ENCODE peak calls at places on chromosomes 16 and 17, in five cellular contexts. One of them, this sample, is unnamed.
A peak's percentile ranks its signal among the peaks of the same experiment; 100 is the strongest.

GRCh38 chr16:57343131-57343731 is 15.4 kb upstream of the CCL22 start:
- DNase-seq in left ventricle myocardium inferior: no peak
- DNase-seq in uterus: no peak
- DNase-seq in mesendoderm: no peak
- DNase-seq in adipocyte: no peak
- DNase-seq in this sample: no peak

GRCh38 chr16:77807-78443 is at the start of gene MPG:
- DNase-seq in uterus: peak; percentile 92
- DNase-seq in mesendoderm: peak; percentile 76
- DNase-seq in left ventricle myocardium inferior: peak; percentile 91
- DNase-seq in adipocyte: peak; percentile 87
- DNase-seq in this sample: peak; percentile 75

GRCh38 chr17:6768447-6768846 is 7.6 kb upstream of the FBXO39 start:
- DNase-seq in adipocyte: no peak
- DNase-seq in left ventricle myocardium inferior: no peak
- DNase-seq in uterus: no peak
- DNase-seq in mesendoderm: no peak
- DNase-seq in this sample: no peak

GRCh38 chr17:64492481-64493109 is 4.3 kb downstream of the POLG2 start:
- DNase-seq in uterus: no peak
- DNase-seq in left ventricle myocardium inferior: no peak
- DNase-seq in adipocyte: peak; percentile 53
- DNase-seq in mesendoderm: no peak
- DNase-seq in this sample: peak; percentile 42

GRCh38 chr16:57147381-57148191 is 38.3 kb downstream of the PSME3IP1 start:
- DNase-seq in uterus: no peak
- DNase-seq in left ventricle myocardium inferior: no peak
- DNase-seq in adipocyte: no peak
- DNase-seq in mesendoderm: no peak
- DNase-seq in this sample: no peak

GRCh38 chr17:44350733-44351226 is 5.7 kb downstream of the GRN start:
- DNase-seq in adipocyte: peak; percentile 73
- DNase-seq in mesendoderm: peak; percentile 71
- DNase-seq in left ventricle myocardium inferior: peak; percentile 69
- DNase-seq in uterus: peak; percentile 47
- DNase-seq in this sample: peak; percentile 57

GRCh38 chr17:78925662-78926555 is 722 bp upstream of the TIMP2 start:
- DNase-seq in mesendoderm: peak; percentile 24
- DNase-seq in left ventricle myocardium inferior: peak; percentile 84
- DNase-seq in uterus: peak; percentile 87
- DNase-seq in adipocyte: peak; percentile 72
- DNase-seq in this sample: no peak

GRCh38 chr16:88956546-88957455 is 20.2 kb downstream of the CBFA2T3 start:
- DNase-seq in mesendoderm: no peak
- DNase-seq in uterus: no peak
- DNase-seq in adipocyte: no peak
- DNase-seq in left ventricle myocardium inferior: no peak
- DNase-seq in this sample: no peak

GRCh38 chr16:85041184-85041928 is 13.8 kb downstream of the KIAA0513 start:
- DNase-seq in mesendoderm: no peak
- DNase-seq in adipocyte: no peak
- DNase-seq in left ventricle myocardium inferior: no peak
- DNase-seq in uterus: no peak
- DNase-seq in this sample: no peak

GRCh38 chr17:36600477-36600876 is 906 bp upstream of the MRM1 start:
- DNase-seq in uterus: peak; percentile 8
- DNase-seq in adipocyte: no peak
- DNase-seq in left ventricle myocardium inferior: no peak
- DNase-seq in mesendoderm: no peak
- DNase-seq in this sample: no peak

GRCh38 chr16:87560428-87561199 is 41.7 kb upstream of the JPH3 start:
- DNase-seq in mesendoderm: peak; percentile 83
- DNase-seq in adipocyte: no peak
- DNase-seq in uterus: no peak
- DNase-seq in left ventricle myocardium inferior: peak; percentile 45
- DNase-seq in this sample: peak; percentile 79

GRCh38 chr17:40793800-40794199 is 6.0 kb downstream of the KRT28 start:
- DNase-seq in mesendoderm: no peak
- DNase-seq in uterus: no peak
- DNase-seq in left ventricle myocardium inferior: no peak
- DNase-seq in adipocyte: no peak
- DNase-seq in this sample: peak; percentile 2

GRCh38 chr17:68732301-68732749 is 131.2 kb upstream of the FAM20A start:
- DNase-seq in left ventricle myocardium inferior: no peak
- DNase-seq in mesendoderm: peak; percentile 98
- DNase-seq in uterus: no peak
- DNase-seq in adipocyte: no peak
- DNase-seq in this sample: peak; percentile 2

GRCh38 chr16:56933266-56933619 is 1.3 kb downstream of the HERPUD1 start:
- DNase-seq in uterus: no peak
- DNase-seq in left ventricle myocardium inferior: no peak
- DNase-seq in mesendoderm: no peak
- DNase-seq in adipocyte: peak; percentile 57
- DNase-seq in this sample: no peak

GRCh38 chr17:14903810-14904209 is 361.3 kb downstream of the PMP22 start:
- DNase-seq in uterus: no peak
- DNase-seq in adipocyte: peak; percentile 22
- DNase-seq in left ventricle myocardium inferior: no peak
- DNase-seq in mesendoderm: no peak
- DNase-seq in this sample: no peak

GRCh38 chr17:11899494-11899893 is 97.8 kb downstream of the ZNF18 start:
- DNase-seq in adipocyte: no peak
- DNase-seq in mesendoderm: peak; percentile 73
- DNase-seq in uterus: peak; percentile 15
- DNase-seq in left ventricle myocardium inferior: no peak
- DNase-seq in this sample: no peak

GRCh38 chr17:49687878-49688491 is 10.1 kb upstream of the SPOP start:
- DNase-seq in uterus: no peak
- DNase-seq in left ventricle myocardium inferior: no peak
- DNase-seq in mesendoderm: no peak
- DNase-seq in adipocyte: no peak
- DNase-seq in this sample: peak; percentile 37

GRCh38 chr16:86680661-86681439 is 102.5 kb downstream of the FOXL1 start:
- DNase-seq in adipocyte: no peak
- DNase-seq in left ventricle myocardium inferior: no peak
- DNase-seq in uterus: no peak
- DNase-seq in mesendoderm: no peak
- DNase-seq in this sample: no peak

GRCh38 chr16:1079786-1080525 is 7.4 kb downstream of the SSTR5 start:
- DNase-seq in uterus: no peak
- DNase-seq in left ventricle myocardium inferior: no peak
- DNase-seq in mesendoderm: no peak
- DNase-seq in adipocyte: no peak
- DNase-seq in this sample: no peak

GRCh38 chr17:50452627-50453300 is 15.9 kb downstream of the CHAD start:
- DNase-seq in mesendoderm: no peak
- DNase-seq in adipocyte: peak; percentile 72
- DNase-seq in uterus: no peak
- DNase-seq in left ventricle myocardium inferior: no peak
- DNase-seq in this sample: peak; percentile 67

GRCh38 chr16:86509759-86510464 is 415 bp upstream of the FOXF1 start:
- DNase-seq in adipocyte: peak; percentile 92
- DNase-seq in mesendoderm: peak; percentile 85
- DNase-seq in uterus: peak; percentile 54
- DNase-seq in left ventricle myocardium inferior: peak; percentile 37
- DNase-seq in this sample: no peak

GRCh38 chr16:17258848-17259713 is 211.7 kb downstream of the XYLT1 start:
- DNase-seq in left ventricle myocardium inferior: no peak
- DNase-seq in uterus: no peak
- DNase-seq in mesendoderm: peak; percentile 26
- DNase-seq in adipocyte: no peak
- DNase-seq in this sample: peak; percentile 38

GRCh38 chr17:4598776-4599504 is 14.6 kb downstream of the SMTNL2 start:
- DNase-seq in mesendoderm: no peak
- DNase-seq in uterus: peak; percentile 74
- DNase-seq in left ventricle myocardium inferior: peak; percentile 77
- DNase-seq in adipocyte: peak; percentile 72
- DNase-seq in this sample: no peak

GRCh38 chr16:67939507-67940435 is 3.1 kb upstream of the PSMB10 start:
- DNase-seq in adipocyte: no peak
- DNase-seq in mesendoderm: no peak
- DNase-seq in uterus: no peak
- DNase-seq in left ventricle myocardium inferior: peak; percentile 48
- DNase-seq in this sample: peak; percentile 52

GRCh38 chr17:41352597-41353366 is 2.2 kb upstream of the KRT33A start:
- DNase-seq in uterus: no peak
- DNase-seq in mesendoderm: no peak
- DNase-seq in left ventricle myocardium inferior: no peak
- DNase-seq in adipocyte: no peak
- DNase-seq in this sample: no peak

GRCh38 chr17:61904094-61904710 is 23.6 kb downstream of the INTS2 start:
- DNase-seq in uterus: no peak
- DNase-seq in mesendoderm: no peak
- DNase-seq in left ventricle myocardium inferior: no peak
- DNase-seq in adipocyte: no peak
- DNase-seq in this sample: peak; percentile 84

DNA sequence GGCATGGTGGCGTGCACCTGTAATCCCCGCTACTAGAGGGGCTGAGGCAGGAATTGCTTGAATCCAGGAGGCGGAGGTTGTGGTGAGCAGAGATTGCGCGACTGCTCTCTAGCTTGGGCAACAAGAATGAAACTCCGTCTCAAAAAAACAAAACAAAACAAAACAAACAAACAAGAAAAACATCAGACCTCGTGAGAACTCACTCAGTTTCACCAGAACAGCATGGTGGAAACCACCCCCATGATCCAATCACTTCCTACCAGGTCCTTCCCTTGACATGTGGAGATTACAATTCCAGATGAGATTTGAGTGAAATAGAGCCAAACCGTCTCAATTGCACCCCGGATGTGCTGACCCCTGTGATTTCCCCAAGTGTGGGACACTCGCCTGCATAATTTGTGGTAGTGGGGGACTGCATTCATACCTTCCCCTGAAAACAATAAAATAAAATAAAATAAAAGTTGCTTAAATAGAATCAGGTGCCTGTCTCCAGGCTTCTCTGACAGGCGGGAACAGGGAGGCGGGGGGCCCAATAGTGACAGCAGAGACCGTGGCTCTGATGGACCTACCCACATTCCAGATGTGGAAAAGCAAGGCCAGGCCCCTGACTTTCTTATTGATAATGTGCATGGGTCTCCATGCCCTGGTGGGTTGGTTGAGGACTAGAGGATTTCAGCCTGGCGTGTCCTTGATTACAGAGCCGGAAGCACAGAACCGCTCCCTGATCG is 13.1 kb downstream of the ZSCAN10 start:
- DNase-seq in uterus: no peak
- DNase-seq in adipocyte: no peak
- DNase-seq in left ventricle myocardium inferior: no peak
- DNase-seq in mesendoderm: no peak
- DNase-seq in this sample: no peak
- H3K4me3 ChIP-seq in uterus: peak overlapping the region; percentile 2
- H3K4me3 ChIP-seq in adipocyte: no peak overlapping the region
- H3K4me3 ChIP-seq in left ventricle myocardium inferior: peak overlapping the region; percentile 63
- H3K4me3 ChIP-seq in mesendoderm: no peak overlapping the region
- H3K4me3 ChIP-seq in this sample: no peak overlapping the region

DNA sequence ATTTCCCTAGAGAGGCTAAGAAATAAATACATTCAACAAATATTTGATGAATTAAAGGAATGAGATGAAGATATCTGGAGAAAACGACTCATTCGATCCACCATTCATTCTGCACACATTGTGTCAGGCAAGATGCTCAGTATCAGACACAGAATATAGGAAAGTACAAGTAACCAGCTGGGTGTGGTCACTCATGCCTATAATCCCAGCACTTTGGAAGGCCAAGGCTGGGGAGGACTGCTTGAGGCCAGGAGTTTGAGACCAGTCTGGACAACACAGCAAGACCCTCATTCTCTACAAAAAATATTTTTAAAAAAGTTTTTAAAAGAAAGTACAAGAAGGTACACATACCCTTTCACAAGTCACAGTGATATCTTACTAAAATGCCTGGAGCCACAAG is 42.3 kb downstream of the CRLF3 start:
- DNase-seq in adipocyte: peak; percentile 9
- DNase-seq in left ventricle myocardium inferior: no peak
- DNase-seq in mesendoderm: no peak
- DNase-seq in uterus: no peak
- DNase-seq in this sample: no peak
- H3K4me1 ChIP-seq in adipocyte: peaks cover 14% of the 10 kb centered on the region
- H3K4me1 ChIP-seq in left ventricle myocardium inferior: no peaks in the 10 kb centered on the region
- H3K4me1 ChIP-seq in mesendoderm: no peaks in the 10 kb centered on the region
- H3K4me1 ChIP-seq in uterus: no peaks in the 10 kb centered on the region
- H3K4me1 ChIP-seq in this sample: no peaks in the 10 kb centered on the region

DNA sequence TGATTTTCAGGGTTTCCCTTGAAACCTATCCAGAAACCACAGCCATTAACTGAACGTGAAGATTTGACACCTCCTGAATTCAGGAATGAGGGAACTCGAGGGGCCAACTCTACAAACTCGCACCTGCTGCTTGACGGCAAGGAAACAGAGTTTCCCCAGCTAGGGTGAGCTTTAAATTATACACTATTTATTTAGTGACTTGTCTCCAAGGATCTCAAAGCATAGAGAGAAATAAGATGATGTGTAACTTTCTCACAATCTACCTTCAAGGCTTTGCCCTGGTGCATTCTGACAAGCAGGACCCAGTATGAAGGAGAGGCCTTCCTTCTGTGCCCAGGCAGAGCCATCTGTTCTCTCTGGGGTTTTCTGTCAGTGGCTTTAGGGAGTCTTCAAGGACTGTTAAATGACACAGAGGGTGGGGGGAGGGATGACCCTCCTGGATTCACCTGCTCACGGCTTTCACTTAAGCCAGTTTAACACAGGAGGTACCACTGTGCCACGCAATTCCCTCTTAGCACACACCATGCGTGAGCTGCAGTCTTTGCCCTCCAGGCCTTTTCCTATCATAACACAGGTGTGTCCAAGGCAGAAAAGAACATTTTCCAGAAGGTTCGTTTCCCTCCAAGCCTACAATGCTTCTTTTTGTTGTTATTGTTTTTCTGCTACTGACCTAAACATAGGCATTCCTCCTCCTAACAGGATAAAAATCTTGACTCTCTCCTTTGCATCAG is 1.3 kb downstream of the ZFHX3 start:
- DNase-seq in adipocyte: no peak
- DNase-seq in left ventricle myocardium inferior: no peak
- DNase-seq in mesendoderm: no peak
- DNase-seq in uterus: no peak
- DNase-seq in this sample: no peak
- H3K4me3 ChIP-seq in adipocyte: peak overlapping the region; percentile 83
- H3K4me3 ChIP-seq in left ventricle myocardium inferior: peak overlapping the region; percentile 94
- H3K4me3 ChIP-seq in mesendoderm: no peak overlapping the region
- H3K4me3 ChIP-seq in uterus: peak overlapping the region; percentile 76
- H3K4me3 ChIP-seq in this sample: no peak overlapping the region

GRCh38 chr17:29177871-29178749 is 2.1 kb downstream of the MYO18A start:
- DNase-seq in left ventricle myocardium inferior: no peak
- DNase-seq in uterus: no peak
- DNase-seq in adipocyte: peak; percentile 13
- DNase-seq in mesendoderm: no peak
- DNase-seq in this sample: peak; percentile 88

GRCh38 chr17:29175349-29175748 is 4.8 kb downstream of the MYO18A start:
- DNase-seq in adipocyte: no peak
- DNase-seq in mesendoderm: no peak
- DNase-seq in uterus: no peak
- DNase-seq in left ventricle myocardium inferior: no peak
- DNase-seq in this sample: no peak

GRCh38 chr17:29177541-29177870 is 2.7 kb downstream of the MYO18A start:
- DNase-seq in adipocyte: no peak
- DNase-seq in uterus: no peak
- DNase-seq in left ventricle myocardium inferior: no peak
- DNase-seq in mesendoderm: no peak
- DNase-seq in this sample: no peak

GRCh38 chr17:29178750-29179231 is 1.4 kb downstream of the MYO18A start:
- DNase-seq in mesendoderm: peak; percentile 37
- DNase-seq in adipocyte: peak; percentile 17
- DNase-seq in uterus: no peak
- DNase-seq in left ventricle myocardium inferior: no peak
- DNase-seq in this sample: peak; percentile 77

GRCh38 chr17:29176500-29177351 is 3.5 kb downstream of the MYO18A start:
- DNase-seq in uterus: peak; percentile 59
- DNase-seq in mesendoderm: peak; percentile 77
- DNase-seq in left ventricle myocardium inferior: peak; percentile 52
- DNase-seq in adipocyte: peak; percentile 75
- DNase-seq in this sample: peak; percentile 89
- H3K4me1 ChIP-seq in uterus: peaks cover 20% of the 10 kb centered on the region
- H3K4me1 ChIP-seq in mesendoderm: peaks cover 14% of the 10 kb centered on the region
- H3K4me1 ChIP-seq in left ventricle myocardium inferior: peaks cover 64% of the 10 kb centered on the region
- H3K4me1 ChIP-seq in adipocyte: peaks cover 25% of the 10 kb centered on the region
- H3K4me1 ChIP-seq in this sample: no peaks in the 10 kb centered on the region